ENCODE peak calls at places on chromosomes 7 and 10, in six cellular contexts. Z is heart right ventricle; A is activated CD8-positive, alpha-beta T cell treated with anti-CD3 and anti-CD28 coated beads for 36 hours; U is IMR-90; N is heart left ventricle; J is hepatocyte. L is an unnamed sample.
A peak's percentile ranks its signal among the peaks of the same experiment; 100 is the strongest.

GRCh38 chr7:48038815-48039496 is 3.6 kb downstream of the C7orf57 start:
- DNase-seq in Z (no peak), A (no peak), U (no peak), N (no peak), J (no peak), L (no peak)

GRCh38 chr7:133345690-133346421 is 93.0 kb downstream of the EXOC4 start:
- DNase-seq in Z (no peak), A (no peak), U (no peak), N (no peak), J (no peak), L (no peak)

GRCh38 chr7:146053492-146053891 is 63.1 kb upstream of the CNTNAP2 start:
- DNase-seq in Z (no peak), A (no peak), U (no peak), N (no peak), J (no peak), L (no peak)

GRCh38 chr7:79734158-79734557 is 280.7 kb upstream of the MAGI2 start:
- DNase-seq in Z (no peak), A (no peak), U (no peak), N (no peak), J (no peak), L (no peak)

GRCh38 chr7:36949711-36950600 is 225.7 kb upstream of the AOAH start:
- DNase-seq in Z (no peak), A (no peak), U (no peak), N (no peak), J (peak; percentile 60), L (peak; percentile 43)

GRCh38 chr7:30921540-30921930 is 9.9 kb downstream of the AQP1 start:
- DNase-seq in Z (no peak), A (no peak), U (no peak), N (no peak), J (no peak), L (no peak)

GRCh38 chr7:23530901-23531793 is 634 bp downstream of the TRA2A start:
- DNase-seq in Z (peak; percentile 53), A (peak; percentile 80), U (peak; percentile 59), N (peak; percentile 65), J (peak; percentile 79), L (peak; percentile 73)

GRCh38 chr7:25860206-25860881 is 291.7 kb upstream of the NFE2L3 start:
- DNase-seq in Z (no peak), A (peak; percentile 6), U (peak; percentile 24), N (no peak), J (no peak), L (no peak)

GRCh38 chr7:79430391-79430790 is 23.1 kb downstream of the MAGI2 start:
- DNase-seq in Z (no peak), A (no peak), U (no peak), N (no peak), J (no peak), L (no peak)

GRCh38 chr10:62715383-62715782 is 89.1 kb upstream of the ADO start:
- DNase-seq in Z (no peak), A (no peak), U (no peak), N (no peak), J (no peak), L (no peak)

GRCh38 chr7:101126651-101127459 is at the start of gene SERPINE1:
- DNase-seq in Z (peak; percentile 93), A (peak; percentile 82), U (peak; percentile 100), N (peak; percentile 91), J (peak; percentile 94), L (peak; percentile 92)

GRCh38 chr10:14658331-14659122 is 116.2 kb downstream of the FAM107B start:
- DNase-seq in Z (no peak), A (peak; percentile 5), U (peak; percentile 94), N (no peak), J (no peak), L (no peak)

GRCh38 chr10:24382045-24382444 is 173.1 kb downstream of the KIAA1217 start:
- DNase-seq in Z (no peak), A (no peak), U (no peak), N (no peak), J (no peak), L (no peak)

GRCh38 chr10:29980084-29980483 is 79.3 kb downstream of the JCAD start:
- DNase-seq in Z (peak; percentile 45), A (no peak), U (no peak), N (peak; percentile 53), J (no peak), L (peak; percentile 89)

GRCh38 chr7:44398506-44398905 is 73.1 kb upstream of the CAMK2B start:
- DNase-seq in Z (peak; percentile 39), A (no peak), U (no peak), N (peak; percentile 41), J (no peak), L (no peak)

GRCh38 chr10:93973748-93974445 is 19.8 kb upstream of the PLCE1 start:
- DNase-seq in Z (no peak), A (no peak), U (no peak), N (no peak), J (no peak), L (no peak)

GRCh38 chr10:94630017-94630688 is 53.4 kb upstream of the CYP2C18 start:
- DNase-seq in Z (no peak), A (no peak), U (peak; percentile 12), N (no peak), J (peak; percentile 49), L (no peak)

GRCh38 chr7:144384071-144384470 is 19.4 kb downstream of the NOBOX start:
- DNase-seq in Z (no peak), A (no peak), U (no peak), N (no peak), J (peak; percentile 78), L (peak; percentile 15)

GRCh38 chr7:112112822-112113255 is 93.4 kb downstream of the DOCK4 start:
- DNase-seq in Z (no peak), A (no peak), U (peak; percentile 54), N (no peak), J (no peak), L (peak; percentile 59)

GRCh38 chr7:129784783-129785456 is 167.8 kb downstream of the UBE2H start:
- DNase-seq in Z (no peak), A (peak; percentile 59), U (no peak), N (no peak), J (no peak), L (peak; percentile 42)

DNA sequence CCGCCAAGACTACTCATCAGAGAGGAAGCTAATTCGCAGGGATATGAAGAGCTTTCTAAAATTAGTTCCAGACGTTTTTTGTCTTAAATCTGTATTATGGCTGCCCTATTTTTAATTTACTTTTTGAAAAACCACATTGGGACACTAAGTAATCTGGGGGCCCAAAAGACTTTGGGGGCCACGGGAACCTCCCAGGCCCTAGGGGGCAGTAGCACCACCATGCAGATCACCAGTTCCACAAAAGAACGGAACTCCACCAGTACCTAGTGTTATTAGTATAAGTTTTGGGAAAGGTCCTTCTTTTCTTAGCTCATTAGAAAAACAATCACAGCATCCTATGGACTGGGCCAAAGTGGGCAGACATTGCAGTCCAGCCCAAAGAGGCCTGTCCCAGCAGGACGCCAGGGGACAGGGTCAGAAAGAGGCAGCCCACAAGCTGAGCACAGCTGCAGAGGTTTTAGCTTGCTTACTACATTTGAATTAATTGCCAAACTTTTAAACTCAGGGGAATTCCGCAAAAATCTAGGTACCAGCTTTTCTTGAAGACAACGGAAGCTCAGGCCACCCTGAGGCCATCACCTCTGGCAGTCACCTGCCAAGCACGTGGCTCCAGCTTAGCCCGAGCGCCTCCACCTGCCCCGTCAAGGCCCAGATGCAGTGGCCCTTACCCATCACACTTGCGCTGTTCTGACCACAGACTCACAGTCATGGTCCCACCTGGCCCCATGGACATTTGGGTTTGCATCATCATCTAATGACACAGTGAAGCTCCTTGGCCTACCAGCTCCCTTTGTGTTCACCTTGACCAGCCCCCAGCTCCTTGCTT is 74.8 kb downstream of the PARP12 start:
- DNase-seq in Z (no peak), A (no peak), U (no peak), N (no peak), J (no peak), L (no peak)
- TF ChIP-seq CTCF in Z (no peak), A (no peak), U (no peak), N (no peak), J (no peak), L (no peak)

GRCh38 chr10:69407621-69408301 is 9.0 kb downstream of the TACR2 start:
- DNase-seq in Z (no peak), A (peak; percentile 52), U (no peak), N (no peak), J (no peak), L (no peak)
- TF ChIP-seq CTCF in Z (no peak), A (peak; percentile 6), U (peak; percentile 17), N (no peak), J (peak; percentile 44), L (no peak)

GRCh38 chr10:111063471-111063870 is 13.4 kb upstream of the ADRA2A start:
- DNase-seq in Z (no peak), A (no peak), U (no peak), N (no peak), J (no peak), L (no peak)
- TF ChIP-seq CTCF in Z (no peak), A (no peak), U (no peak), N (no peak), J (no peak), L (no peak)

GRCh38 chr10:121975295-121976086 is 474 bp upstream of the NSMCE4A start:
- DNase-seq in Z (no peak), A (no peak), U (no peak), N (no peak), J (no peak), L (no peak)

GRCh38 chr10:121978511-121978910 is 3.5 kb upstream of the NSMCE4A start:
- DNase-seq in Z (no peak), A (no peak), U (no peak), N (no peak), J (no peak), L (no peak)

GRCh38 chr10:121976607-121977006 is 1.6 kb upstream of the NSMCE4A start:
- DNase-seq in Z (no peak), A (no peak), U (no peak), N (no peak), J (no peak), L (no peak)

GRCh38 chr10:121974019-121974534 is 940 bp downstream of the NSMCE4A start:
- DNase-seq in Z (no peak), A (no peak), U (no peak), N (no peak), J (no peak), L (no peak)

GRCh38 chr10:121974535-121975294 is at the start of gene NSMCE4A:
- DNase-seq in Z (peak; percentile 81), A (peak; percentile 74), U (peak; percentile 71), N (peak; percentile 87), J (peak; percentile 90), L (peak; percentile 79)
- TF ChIP-seq CTCF in Z (no peak), A (no peak), U (peak; percentile 71), N (peak; percentile 58), J (no peak), L (peak; percentile 62)

DNA sequence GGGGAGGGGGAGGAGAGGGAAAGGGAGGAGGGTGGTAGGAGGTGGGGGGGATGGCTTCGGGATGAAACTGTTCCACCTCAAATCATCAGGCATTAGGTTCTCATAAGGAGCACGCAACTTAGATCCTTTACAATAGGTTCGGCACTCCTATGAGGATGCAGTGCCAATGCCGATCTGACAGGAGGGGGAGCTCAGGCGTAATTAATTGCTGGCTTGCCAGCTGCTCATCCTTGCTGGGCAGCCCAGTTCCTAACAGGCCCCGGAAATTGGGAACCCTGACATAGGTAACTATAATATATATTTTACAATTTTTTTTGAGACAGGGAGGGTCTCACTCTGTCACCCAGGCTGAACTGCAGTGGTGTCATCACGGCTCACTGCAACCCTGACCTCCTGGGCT is 118.8 kb upstream of the SFMBT2 start:
- DNase-seq in Z (no peak), A (peak; percentile 23), U (no peak), N (no peak), J (peak; percentile 51), L (no peak)
- TF ChIP-seq CTCF in Z (peak; percentile 46), A (no peak), U (peak; percentile 6), N (peak; percentile 47), J (peak; percentile 58), L (no peak)

GRCh38 chr10:95920798-95921426 is 13.1 kb downstream of the CC2D2B start:
- DNase-seq in Z (no peak), A (no peak), U (no peak), N (no peak), J (no peak), L (no peak)

GRCh38 chr10:95925033-95925432 is 17.3 kb downstream of the CC2D2B start:
- DNase-seq in Z (no peak), A (no peak), U (no peak), N (no peak), J (no peak), L (no peak)
- TF ChIP-seq CTCF in Z (no peak), A (no peak), U (no peak), N (no peak), J (no peak), L (no peak)

L was measured in adrenal gland.